ENCODE peak calls at places on chromosomes 11 and 22, in ten cellular contexts. One of them, this sample, is unnamed. For H3K4me1, the result is how much of the 10 kb centered on the place peaks cover.

GRCh38 chr22:38505595-38506117 is 455 bp downstream of the DDX17 start:
- DNase-seq in left ventricle myocardium inferior: peak
- DNase-seq in mucosa of descending colon: peak
- DNase-seq in heart left ventricle: peak
- DNase-seq in fibroblast of lung: peak
- DNase-seq in MM.1S: peak
- DNase-seq in thoracic aorta: peak
- DNase-seq in tibial nerve: peak
- DNase-seq in astrocyte: peak
- DNase-seq in psoas muscle: peak
- DNase-seq in this sample: no peak

GRCh38 chr11:111845256-111846028 is 25.9 kb downstream of the ALG9 start:
- DNase-seq in psoas muscle: no peak
- DNase-seq in thoracic aorta: no peak
- DNase-seq in astrocyte: no peak
- DNase-seq in mucosa of descending colon: no peak
- DNase-seq in MM.1S: no peak
- DNase-seq in tibial nerve: no peak
- DNase-seq in fibroblast of lung: no peak
- DNase-seq in heart left ventricle: no peak
- DNase-seq in left ventricle myocardium inferior: no peak
- DNase-seq in this sample: no peak

GRCh38 chr11:64626637-64627036 is 35.6 kb downstream of the SLC22A12 start:
- DNase-seq in thoracic aorta: no peak
- DNase-seq in MM.1S: no peak
- DNase-seq in heart left ventricle: no peak
- DNase-seq in tibial nerve: no peak
- DNase-seq in psoas muscle: no peak
- DNase-seq in fibroblast of lung: no peak
- DNase-seq in mucosa of descending colon: no peak
- DNase-seq in astrocyte: no peak
- DNase-seq in left ventricle myocardium inferior: no peak
- DNase-seq in this sample: no peak

GRCh38 chr11:123194308-123195181 is 503 bp downstream of the CLMP start:
- DNase-seq in MM.1S: no peak
- DNase-seq in heart left ventricle: no peak
- DNase-seq in left ventricle myocardium inferior: no peak
- DNase-seq in psoas muscle: peak
- DNase-seq in astrocyte: no peak
- DNase-seq in tibial nerve: no peak
- DNase-seq in thoracic aorta: no peak
- DNase-seq in mucosa of descending colon: peak
- DNase-seq in fibroblast of lung: no peak
- DNase-seq in this sample: no peak

GRCh38 chr11:47413908-47414684 is 5.7 kb downstream of the SLC39A13 start:
- DNase-seq in astrocyte: peak
- DNase-seq in tibial nerve: no peak
- DNase-seq in psoas muscle: peak
- DNase-seq in thoracic aorta: no peak
- DNase-seq in heart left ventricle: peak
- DNase-seq in MM.1S: no peak
- DNase-seq in fibroblast of lung: peak
- DNase-seq in mucosa of descending colon: no peak
- DNase-seq in left ventricle myocardium inferior: no peak
- DNase-seq in this sample: no peak

GRCh38 chr11:123690490-123690889 is 36.1 kb upstream of the SCN3B start:
- DNase-seq in left ventricle myocardium inferior: no peak
- DNase-seq in heart left ventricle: no peak
- DNase-seq in mucosa of descending colon: no peak
- DNase-seq in fibroblast of lung: peak
- DNase-seq in tibial nerve: no peak
- DNase-seq in thoracic aorta: no peak
- DNase-seq in astrocyte: peak
- DNase-seq in psoas muscle: no peak
- DNase-seq in MM.1S: no peak
- DNase-seq in this sample: no peak

GRCh38 chr11:64850979-64851567 is 6.6 kb upstream of the CDC42BPG start:
- DNase-seq in tibial nerve: no peak
- DNase-seq in MM.1S: peak
- DNase-seq in astrocyte: no peak
- DNase-seq in fibroblast of lung: no peak
- DNase-seq in left ventricle myocardium inferior: no peak
- DNase-seq in psoas muscle: no peak
- DNase-seq in heart left ventricle: no peak
- DNase-seq in mucosa of descending colon: peak
- DNase-seq in thoracic aorta: no peak
- DNase-seq in this sample: no peak

GRCh38 chr11:27427183-27427980 is 45.2 kb downstream of the LGR4 start:
- DNase-seq in psoas muscle: no peak
- DNase-seq in left ventricle myocardium inferior: no peak
- DNase-seq in tibial nerve: no peak
- DNase-seq in mucosa of descending colon: no peak
- DNase-seq in thoracic aorta: no peak
- DNase-seq in astrocyte: peak
- DNase-seq in heart left ventricle: no peak
- DNase-seq in MM.1S: no peak
- DNase-seq in fibroblast of lung: peak
- DNase-seq in this sample: no peak

GRCh38 chr11:75320643-75321042 is 30.8 kb downstream of the ARRB1 start:
- DNase-seq in MM.1S: no peak
- DNase-seq in fibroblast of lung: no peak
- DNase-seq in heart left ventricle: no peak
- DNase-seq in tibial nerve: no peak
- DNase-seq in left ventricle myocardium inferior: no peak
- DNase-seq in psoas muscle: no peak
- DNase-seq in mucosa of descending colon: peak
- DNase-seq in astrocyte: no peak
- DNase-seq in thoracic aorta: no peak
- DNase-seq in this sample: no peak
- H3K4me1 ChIP-seq in MM.1S: under half
- H3K4me1 ChIP-seq in fibroblast of lung: under half
- H3K4me1 ChIP-seq in heart left ventricle: under half
- H3K4me1 ChIP-seq in tibial nerve: under half
- H3K4me1 ChIP-seq in left ventricle myocardium inferior: half or more
- H3K4me1 ChIP-seq in psoas muscle: under half
- H3K4me1 ChIP-seq in mucosa of descending colon: under half
- H3K4me1 ChIP-seq in astrocyte: under half
- H3K4me1 ChIP-seq in thoracic aorta: under half
- H3K4me1 ChIP-seq in this sample: under half

GRCh38 chr11:98965358-98965757 is 55.4 kb upstream of the CNTN5 start:
- DNase-seq in psoas muscle: no peak
- DNase-seq in left ventricle myocardium inferior: no peak
- DNase-seq in tibial nerve: no peak
- DNase-seq in thoracic aorta: no peak
- DNase-seq in astrocyte: no peak
- DNase-seq in MM.1S: peak
- DNase-seq in fibroblast of lung: no peak
- DNase-seq in mucosa of descending colon: no peak
- DNase-seq in heart left ventricle: no peak
- DNase-seq in this sample: no peak

GRCh38 chr11:98965775-98966174 is 55.0 kb upstream of the CNTN5 start:
- DNase-seq in left ventricle myocardium inferior: no peak
- DNase-seq in tibial nerve: no peak
- DNase-seq in fibroblast of lung: no peak
- DNase-seq in psoas muscle: no peak
- DNase-seq in astrocyte: no peak
- DNase-seq in mucosa of descending colon: no peak
- DNase-seq in heart left ventricle: no peak
- DNase-seq in thoracic aorta: no peak
- DNase-seq in MM.1S: no peak
- DNase-seq in this sample: no peak

GRCh38 chr11:98964146-98964545 is 56.6 kb upstream of the CNTN5 start:
- DNase-seq in left ventricle myocardium inferior: no peak
- DNase-seq in psoas muscle: no peak
- DNase-seq in heart left ventricle: no peak
- DNase-seq in MM.1S: no peak
- DNase-seq in astrocyte: no peak
- DNase-seq in fibroblast of lung: no peak
- DNase-seq in mucosa of descending colon: no peak
- DNase-seq in tibial nerve: no peak
- DNase-seq in thoracic aorta: no peak
- DNase-seq in this sample: no peak

GRCh38 chr11:98967005-98967404 is 53.7 kb upstream of the CNTN5 start:
- DNase-seq in fibroblast of lung: no peak
- DNase-seq in MM.1S: no peak
- DNase-seq in thoracic aorta: no peak
- DNase-seq in psoas muscle: no peak
- DNase-seq in mucosa of descending colon: no peak
- DNase-seq in heart left ventricle: no peak
- DNase-seq in tibial nerve: no peak
- DNase-seq in left ventricle myocardium inferior: no peak
- DNase-seq in astrocyte: no peak
- DNase-seq in this sample: no peak
- TF ChIP-seq CTCF in fibroblast of lung: no peak
- TF ChIP-seq CTCF in MM.1S: no peak
- TF ChIP-seq CTCF in thoracic aorta: no peak
- TF ChIP-seq CTCF in psoas muscle: no peak
- TF ChIP-seq CTCF in mucosa of descending colon: no peak
- TF ChIP-seq CTCF in heart left ventricle: no peak
- TF ChIP-seq CTCF in tibial nerve: no peak
- TF ChIP-seq CTCF in left ventricle myocardium inferior: no peak
- TF ChIP-seq CTCF in astrocyte: no peak
- TF ChIP-seq CTCF in this sample: no peak

GRCh38 chr22:46102752-46103151 is 47.6 kb upstream of the PPARA start:
- DNase-seq in tibial nerve: no peak
- DNase-seq in mucosa of descending colon: no peak
- DNase-seq in thoracic aorta: no peak
- DNase-seq in MM.1S: no peak
- DNase-seq in left ventricle myocardium inferior: no peak
- DNase-seq in fibroblast of lung: peak
- DNase-seq in astrocyte: no peak
- DNase-seq in heart left ventricle: no peak
- DNase-seq in psoas muscle: no peak
- DNase-seq in this sample: no peak

GRCh38 chr22:46103664-46104063 is 46.7 kb upstream of the PPARA start:
- DNase-seq in psoas muscle: no peak
- DNase-seq in mucosa of descending colon: no peak
- DNase-seq in left ventricle myocardium inferior: no peak
- DNase-seq in heart left ventricle: no peak
- DNase-seq in tibial nerve: no peak
- DNase-seq in MM.1S: no peak
- DNase-seq in fibroblast of lung: no peak
- DNase-seq in thoracic aorta: no peak
- DNase-seq in astrocyte: no peak
- DNase-seq in this sample: no peak

GRCh38 chr22:46104170-46104880 is 46.0 kb upstream of the PPARA start:
- DNase-seq in thoracic aorta: no peak
- DNase-seq in left ventricle myocardium inferior: no peak
- DNase-seq in fibroblast of lung: peak
- DNase-seq in astrocyte: peak
- DNase-seq in mucosa of descending colon: no peak
- DNase-seq in tibial nerve: no peak
- DNase-seq in heart left ventricle: no peak
- DNase-seq in psoas muscle: no peak
- DNase-seq in MM.1S: no peak
- DNase-seq in this sample: no peak

GRCh38 chr22:46102159-46102558 is 48.2 kb upstream of the PPARA start:
- DNase-seq in psoas muscle: no peak
- DNase-seq in fibroblast of lung: no peak
- DNase-seq in tibial nerve: no peak
- DNase-seq in heart left ventricle: no peak
- DNase-seq in MM.1S: no peak
- DNase-seq in mucosa of descending colon: no peak
- DNase-seq in astrocyte: no peak
- DNase-seq in thoracic aorta: no peak
- DNase-seq in left ventricle myocardium inferior: no peak
- DNase-seq in this sample: no peak

DNA sequence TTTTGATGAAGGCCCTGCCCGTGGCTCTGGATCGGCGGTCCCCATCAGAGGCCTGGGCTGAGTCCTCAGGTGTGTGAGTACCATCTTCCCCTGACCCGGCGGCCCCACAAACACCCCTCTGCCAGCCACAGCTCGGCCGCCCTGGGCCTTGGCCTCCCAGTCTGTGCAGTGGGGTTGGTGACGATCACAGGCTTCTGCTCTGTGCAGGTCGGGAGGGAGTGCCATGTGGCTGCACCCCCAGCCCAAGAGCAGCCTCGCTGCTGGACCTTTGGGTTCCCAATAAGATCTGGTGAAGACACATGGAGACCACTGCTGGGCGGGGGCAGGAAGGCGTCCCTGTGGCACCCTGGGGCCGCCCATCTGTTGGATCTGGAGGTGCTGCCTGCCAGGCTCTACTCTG is 47.1 kb upstream of the PPARA start:
- DNase-seq in thoracic aorta: no peak
- DNase-seq in astrocyte: no peak
- DNase-seq in left ventricle myocardium inferior: no peak
- DNase-seq in mucosa of descending colon: no peak
- DNase-seq in tibial nerve: no peak
- DNase-seq in psoas muscle: no peak
- DNase-seq in MM.1S: no peak
- DNase-seq in fibroblast of lung: no peak
- DNase-seq in heart left ventricle: no peak
- DNase-seq in this sample: no peak
- H3K4me1 ChIP-seq in thoracic aorta: half or more
- H3K4me1 ChIP-seq in astrocyte: half or more
- H3K4me1 ChIP-seq in left ventricle myocardium inferior: half or more
- H3K4me1 ChIP-seq in mucosa of descending colon: under half
- H3K4me1 ChIP-seq in tibial nerve: under half
- H3K4me1 ChIP-seq in psoas muscle: half or more
- H3K4me1 ChIP-seq in MM.1S: under half
- H3K4me1 ChIP-seq in fibroblast of lung: half or more
- H3K4me1 ChIP-seq in heart left ventricle: half or more
- H3K4me1 ChIP-seq in this sample: half or more

GRCh38 chr11:116221351-116221750 is 551.4 kb downstream of the BUD13 start:
- DNase-seq in MM.1S: no peak
- DNase-seq in heart left ventricle: no peak
- DNase-seq in astrocyte: peak
- DNase-seq in psoas muscle: no peak
- DNase-seq in fibroblast of lung: peak
- DNase-seq in tibial nerve: no peak
- DNase-seq in mucosa of descending colon: no peak
- DNase-seq in left ventricle myocardium inferior: no peak
- DNase-seq in thoracic aorta: no peak
- DNase-seq in this sample: no peak

GRCh38 chr11:116217441-116217840 is 555.3 kb downstream of the BUD13 start:
- DNase-seq in tibial nerve: no peak
- DNase-seq in psoas muscle: no peak
- DNase-seq in left ventricle myocardium inferior: no peak
- DNase-seq in heart left ventricle: no peak
- DNase-seq in astrocyte: no peak
- DNase-seq in fibroblast of lung: no peak
- DNase-seq in thoracic aorta: no peak
- DNase-seq in MM.1S: no peak
- DNase-seq in mucosa of descending colon: no peak
- DNase-seq in this sample: no peak

GRCh38 chr11:116215471-116216113 is 557.2 kb downstream of the BUD13 start:
- DNase-seq in thoracic aorta: no peak
- DNase-seq in mucosa of descending colon: no peak
- DNase-seq in astrocyte: no peak
- DNase-seq in tibial nerve: no peak
- DNase-seq in MM.1S: no peak
- DNase-seq in psoas muscle: no peak
- DNase-seq in heart left ventricle: no peak
- DNase-seq in left ventricle myocardium inferior: no peak
- DNase-seq in fibroblast of lung: no peak
- DNase-seq in this sample: no peak

GRCh38 chr11:116219171-116219635 is 553.6 kb downstream of the BUD13 start:
- DNase-seq in astrocyte: peak
- DNase-seq in MM.1S: no peak
- DNase-seq in thoracic aorta: no peak
- DNase-seq in tibial nerve: no peak
- DNase-seq in heart left ventricle: no peak
- DNase-seq in fibroblast of lung: peak
- DNase-seq in left ventricle myocardium inferior: no peak
- DNase-seq in mucosa of descending colon: peak
- DNase-seq in psoas muscle: no peak
- DNase-seq in this sample: no peak

GRCh38 chr11:116217006-116217405 is 555.8 kb downstream of the BUD13 start:
- DNase-seq in tibial nerve: peak
- DNase-seq in fibroblast of lung: peak
- DNase-seq in heart left ventricle: no peak
- DNase-seq in thoracic aorta: no peak
- DNase-seq in astrocyte: no peak
- DNase-seq in left ventricle myocardium inferior: peak
- DNase-seq in MM.1S: no peak
- DNase-seq in mucosa of descending colon: peak
- DNase-seq in psoas muscle: no peak
- DNase-seq in this sample: no peak
- TF ChIP-seq CTCF in tibial nerve: peak
- TF ChIP-seq CTCF in fibroblast of lung: peak
- TF ChIP-seq CTCF in heart left ventricle: peak
- TF ChIP-seq CTCF in thoracic aorta: no peak
- TF ChIP-seq CTCF in astrocyte: peak
- TF ChIP-seq CTCF in left ventricle myocardium inferior: peak
- TF ChIP-seq CTCF in MM.1S: peak
- TF ChIP-seq CTCF in mucosa of descending colon: peak
- TF ChIP-seq CTCF in psoas muscle: peak
- TF ChIP-seq CTCF in this sample: peak

This sample was measured in esophagus squamous epithelium.